ENCODE peak calls at places on chromosomes 16 and 17, in seven cellular contexts. One of them, this sample, is unnamed.

GRCh38 chr17:75996665-75997590 is 3.7 kb upstream of the CDK3 start:
- DNase-seq in esophagus squamous epithelium: no peak
- DNase-seq in prostate gland: no peak
- DNase-seq in kidney: peak; percentile 66
- DNase-seq in transverse colon: peak; percentile 89
- DNase-seq in left lung: peak; percentile 87
- DNase-seq in left ventricle myocardium inferior: no peak
- DNase-seq in this sample: no peak

GRCh38 chr16:81467815-81468214 is 23.2 kb downstream of the CMIP start:
- DNase-seq in esophagus squamous epithelium: no peak
- DNase-seq in prostate gland: no peak
- DNase-seq in kidney: peak; percentile 33
- DNase-seq in transverse colon: no peak
- DNase-seq in left lung: no peak
- DNase-seq in left ventricle myocardium inferior: no peak
- DNase-seq in this sample: no peak

GRCh38 chr17:36614081-36614480 is 12.7 kb downstream of the MRM1 start:
- DNase-seq in esophagus squamous epithelium: no peak
- DNase-seq in prostate gland: no peak
- DNase-seq in kidney: no peak
- DNase-seq in transverse colon: no peak
- DNase-seq in left lung: no peak
- DNase-seq in left ventricle myocardium inferior: no peak
- DNase-seq in this sample: no peak

GRCh38 chr16:533391-534088 is 6.0 kb downstream of the CAPN15 start:
- DNase-seq in esophagus squamous epithelium: no peak
- DNase-seq in prostate gland: no peak
- DNase-seq in kidney: no peak
- DNase-seq in transverse colon: peak; percentile 85
- DNase-seq in left lung: no peak
- DNase-seq in left ventricle myocardium inferior: no peak
- DNase-seq in this sample: no peak

GRCh38 chr17:37176683-37177082 is 199.1 kb upstream of the C17orf78 start:
- DNase-seq in esophagus squamous epithelium: no peak
- DNase-seq in prostate gland: no peak
- DNase-seq in kidney: no peak
- DNase-seq in transverse colon: no peak
- DNase-seq in left lung: no peak
- DNase-seq in left ventricle myocardium inferior: no peak
- DNase-seq in this sample: no peak

GRCh38 chr16:67922740-67923139 is 8.9 kb downstream of the CTRL start:
- DNase-seq in esophagus squamous epithelium: no peak
- DNase-seq in prostate gland: peak; percentile 70
- DNase-seq in kidney: no peak
- DNase-seq in transverse colon: no peak
- DNase-seq in left lung: no peak
- DNase-seq in left ventricle myocardium inferior: no peak
- DNase-seq in this sample: peak; percentile 93

GRCh38 chr16:82991435-82991834 is 364.7 kb downstream of the CDH13 start:
- DNase-seq in esophagus squamous epithelium: no peak
- DNase-seq in prostate gland: no peak
- DNase-seq in kidney: no peak
- DNase-seq in transverse colon: peak; percentile 32
- DNase-seq in left lung: no peak
- DNase-seq in left ventricle myocardium inferior: no peak
- DNase-seq in this sample: no peak

GRCh38 chr16:4194661-4195060 is 47.2 kb downstream of the SRL start:
- DNase-seq in esophagus squamous epithelium: no peak
- DNase-seq in prostate gland: no peak
- DNase-seq in kidney: no peak
- DNase-seq in transverse colon: no peak
- DNase-seq in left lung: no peak
- DNase-seq in left ventricle myocardium inferior: no peak
- DNase-seq in this sample: no peak

GRCh38 chr16:27428035-27428785 is 26.2 kb downstream of the IL21R start:
- DNase-seq in esophagus squamous epithelium: no peak
- DNase-seq in prostate gland: no peak
- DNase-seq in kidney: no peak
- DNase-seq in transverse colon: no peak
- DNase-seq in left lung: no peak
- DNase-seq in left ventricle myocardium inferior: no peak
- DNase-seq in this sample: no peak

GRCh38 chr17:57480438-57481196 is 224.3 kb downstream of the MSI2 start:
- DNase-seq in esophagus squamous epithelium: no peak
- DNase-seq in prostate gland: peak; percentile 19
- DNase-seq in kidney: no peak
- DNase-seq in transverse colon: no peak
- DNase-seq in left lung: no peak
- DNase-seq in left ventricle myocardium inferior: no peak
- DNase-seq in this sample: no peak

GRCh38 chr16:66551362-66551761 is 1.0 kb upstream of the CKLF start:
- DNase-seq in esophagus squamous epithelium: no peak
- DNase-seq in prostate gland: no peak
- DNase-seq in kidney: no peak
- DNase-seq in transverse colon: peak; percentile 60
- DNase-seq in left lung: no peak
- DNase-seq in left ventricle myocardium inferior: no peak
- DNase-seq in this sample: no peak

GRCh38 chr17:40362696-40363479 is 1.6 kb downstream of the GJD3 start:
- DNase-seq in esophagus squamous epithelium: no peak
- DNase-seq in prostate gland: no peak
- DNase-seq in kidney: peak; percentile 93
- DNase-seq in transverse colon: peak; percentile 85
- DNase-seq in left lung: peak; percentile 94
- DNase-seq in left ventricle myocardium inferior: peak; percentile 58
- DNase-seq in this sample: peak; percentile 34

GRCh38 chr16:75263291-75263962 is 12.0 kb upstream of the BCAR1 start:
- DNase-seq in esophagus squamous epithelium: no peak
- DNase-seq in prostate gland: no peak
- DNase-seq in kidney: no peak
- DNase-seq in transverse colon: no peak
- DNase-seq in left lung: no peak
- DNase-seq in left ventricle myocardium inferior: no peak
- DNase-seq in this sample: no peak
- H3K4me3 ChIP-seq in esophagus squamous epithelium: peak overlapping the region; percentile 91
- H3K4me3 ChIP-seq in prostate gland: no peak overlapping the region
- H3K4me3 ChIP-seq in kidney: no peak overlapping the region
- H3K4me3 ChIP-seq in transverse colon: no peak overlapping the region
- H3K4me3 ChIP-seq in left lung: no peak overlapping the region
- H3K4me3 ChIP-seq in left ventricle myocardium inferior: peak overlapping the region; percentile 100
- H3K4me3 ChIP-seq in this sample: peak overlapping the region; percentile 93

GRCh38 chr17:77546772-77547201 is 406.0 kb downstream of the SEC14L1 start:
- DNase-seq in esophagus squamous epithelium: no peak
- DNase-seq in prostate gland: no peak
- DNase-seq in kidney: no peak
- DNase-seq in transverse colon: peak; percentile 49
- DNase-seq in left lung: peak; percentile 31
- DNase-seq in left ventricle myocardium inferior: no peak
- DNase-seq in this sample: no peak
- TF ChIP-seq CTCF in esophagus squamous epithelium: no peak
- TF ChIP-seq CTCF in prostate gland: no peak
- TF ChIP-seq CTCF in kidney: no peak
- TF ChIP-seq CTCF in transverse colon: no peak
- TF ChIP-seq CTCF in left lung: no peak
- TF ChIP-seq CTCF in left ventricle myocardium inferior: no peak
- TF ChIP-seq CTCF in this sample: no peak

GRCh38 chr16:14378684-14379467 is 251.2 kb downstream of the PARN start:
- DNase-seq in esophagus squamous epithelium: no peak
- DNase-seq in prostate gland: no peak
- DNase-seq in kidney: no peak
- DNase-seq in transverse colon: no peak
- DNase-seq in left lung: peak; percentile 37
- DNase-seq in left ventricle myocardium inferior: no peak
- DNase-seq in this sample: no peak

GRCh38 chr16:14375132-14375491 is 254.9 kb downstream of the PARN start:
- DNase-seq in esophagus squamous epithelium: no peak
- DNase-seq in prostate gland: no peak
- DNase-seq in kidney: no peak
- DNase-seq in transverse colon: no peak
- DNase-seq in left lung: peak; percentile 6
- DNase-seq in left ventricle myocardium inferior: no peak
- DNase-seq in this sample: no peak

GRCh38 chr16:14374451-14375131 is 255.5 kb downstream of the PARN start:
- DNase-seq in esophagus squamous epithelium: no peak
- DNase-seq in prostate gland: no peak
- DNase-seq in kidney: no peak
- DNase-seq in transverse colon: no peak
- DNase-seq in left lung: peak; percentile 31
- DNase-seq in left ventricle myocardium inferior: no peak
- DNase-seq in this sample: no peak

GRCh38 chr16:14377326-14377725 is 252.7 kb downstream of the PARN start:
- DNase-seq in esophagus squamous epithelium: no peak
- DNase-seq in prostate gland: no peak
- DNase-seq in kidney: no peak
- DNase-seq in transverse colon: no peak
- DNase-seq in left lung: no peak
- DNase-seq in left ventricle myocardium inferior: no peak
- DNase-seq in this sample: no peak

DNA sequence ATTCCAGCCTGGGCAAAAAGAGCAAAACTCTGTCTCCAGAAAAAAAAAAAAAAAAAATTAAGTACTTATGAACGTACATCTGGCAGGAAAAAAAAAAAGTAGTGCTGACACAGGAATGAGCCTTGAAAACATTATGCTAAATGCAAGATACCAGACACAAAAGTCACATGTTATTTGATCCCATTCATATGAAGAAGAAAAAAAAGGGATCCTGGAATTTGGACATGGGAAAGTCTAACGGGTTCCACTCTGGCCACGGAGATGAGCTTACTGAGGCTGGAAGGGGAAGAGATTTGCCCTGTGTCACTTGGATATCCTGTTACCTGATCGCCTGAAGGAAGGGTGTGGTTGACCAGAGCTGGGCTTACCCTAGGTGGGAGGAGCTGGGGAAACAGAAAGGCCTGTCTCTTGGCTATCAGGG is 251.9 kb downstream of the PARN start:
- DNase-seq in esophagus squamous epithelium: no peak
- DNase-seq in prostate gland: no peak
- DNase-seq in kidney: no peak
- DNase-seq in transverse colon: no peak
- DNase-seq in left lung: no peak
- DNase-seq in left ventricle myocardium inferior: no peak
- DNase-seq in this sample: no peak
- H3K4me3 ChIP-seq in esophagus squamous epithelium: no peak overlapping the region
- H3K4me3 ChIP-seq in prostate gland: no peak overlapping the region
- H3K4me3 ChIP-seq in kidney: no peak overlapping the region
- H3K4me3 ChIP-seq in transverse colon: no peak overlapping the region
- H3K4me3 ChIP-seq in left lung: no peak overlapping the region
- H3K4me3 ChIP-seq in left ventricle myocardium inferior: no peak overlapping the region
- H3K4me3 ChIP-seq in this sample: no peak overlapping the region

GRCh38 chr16:13982446-13982845 is 62.5 kb downstream of the ERCC4 start:
- DNase-seq in esophagus squamous epithelium: no peak
- DNase-seq in prostate gland: no peak
- DNase-seq in kidney: no peak
- DNase-seq in transverse colon: no peak
- DNase-seq in left lung: no peak
- DNase-seq in left ventricle myocardium inferior: no peak
- DNase-seq in this sample: no peak
- TF ChIP-seq CTCF in esophagus squamous epithelium: no peak
- TF ChIP-seq CTCF in prostate gland: no peak
- TF ChIP-seq CTCF in kidney: no peak
- TF ChIP-seq CTCF in transverse colon: no peak
- TF ChIP-seq CTCF in left lung: no peak
- TF ChIP-seq CTCF in left ventricle myocardium inferior: no peak
- TF ChIP-seq CTCF in this sample: no peak

DNA sequence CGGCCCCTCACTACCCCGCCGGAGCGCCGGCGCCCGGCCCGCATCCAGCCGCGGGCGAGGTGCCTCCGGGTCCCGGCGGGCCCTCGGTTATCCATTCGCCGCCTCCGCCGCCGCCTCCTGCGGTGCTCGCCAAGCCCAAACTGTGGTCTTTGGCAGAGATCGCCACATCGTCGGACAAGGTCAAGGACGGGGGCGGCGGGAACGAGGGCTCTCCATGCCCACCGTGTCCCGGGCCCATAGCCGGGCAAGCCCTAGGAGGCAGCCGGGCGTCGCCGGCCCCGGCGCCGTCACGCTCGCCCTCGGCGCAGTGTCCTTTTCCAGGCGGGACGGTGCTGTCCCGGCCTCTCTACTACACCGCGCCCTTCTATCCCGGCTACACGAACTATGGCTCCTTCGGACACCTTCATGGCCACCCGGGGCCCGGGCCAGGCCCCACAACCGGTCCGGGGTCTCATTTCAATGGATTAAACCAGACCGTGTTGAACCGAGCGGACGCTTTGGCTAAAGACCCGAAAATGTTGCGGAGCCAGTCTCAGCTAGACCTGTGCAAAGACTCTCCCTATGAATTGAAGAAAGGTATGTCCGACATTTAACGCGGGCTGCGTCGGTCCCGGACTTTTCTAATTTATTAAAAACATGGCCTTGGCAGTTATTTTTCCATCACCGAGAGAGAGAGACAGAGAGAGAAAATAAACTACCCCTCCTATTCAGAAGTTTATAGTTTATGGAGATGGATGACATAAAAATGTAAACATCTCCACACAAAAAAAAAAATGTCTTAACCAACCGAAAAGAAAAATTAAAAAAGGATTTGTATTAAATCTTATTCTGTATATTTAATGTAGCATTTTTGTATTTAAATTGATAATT is 2.9 kb downstream of the IRX5 start:
- DNase-seq in esophagus squamous epithelium: no peak
- DNase-seq in prostate gland: no peak
- DNase-seq in kidney: peak; percentile 73
- DNase-seq in transverse colon: no peak
- DNase-seq in left lung: peak; percentile 68
- DNase-seq in left ventricle myocardium inferior: no peak
- DNase-seq in this sample: no peak
- H3K4me3 ChIP-seq in esophagus squamous epithelium: peak overlapping the region; percentile 63
- H3K4me3 ChIP-seq in prostate gland: peak overlapping the region; percentile 75
- H3K4me3 ChIP-seq in kidney: no peak overlapping the region
- H3K4me3 ChIP-seq in transverse colon: no peak overlapping the region
- H3K4me3 ChIP-seq in left lung: peak overlapping the region; percentile 54
- H3K4me3 ChIP-seq in left ventricle myocardium inferior: peak overlapping the region; percentile 85
- H3K4me3 ChIP-seq in this sample: no peak overlapping the region

This sample was measured in LNCaP clone FGC.